ENCODE peak calls at places on chromosomes 2 and 18, in ten cellular contexts. U is activated CD8-positive, alpha-beta memory T cell treated with anti-CD3 and anti-CD28 coated beads, Interleukin-2, amount 50 U/mL, for 4 hours; J is NCI-H82; I is OCI-LY7; P is spleen; M is left ventricle myocardium inferior; A is GM12878; G is CD4-positive, CD25-positive, alpha-beta regulatory T cell; L is putamen; N is CD8-positive, alpha-beta memory T cell. Z is an unnamed sample.

GRCh38 chr2:177030391-177031000 is 182.1 kb upstream of the HNRNPA3 start:
- DNase-seq in U (no peak), J (peak; percentile 36), I (no peak), P (no peak), M (no peak), A (no peak), G (no peak), L (peak; percentile 61), N (no peak), Z (no peak)

GRCh38 chr2:26567534-26567933 is 73.6 kb downstream of the CIB4 start:
- DNase-seq in U (peak; percentile 3), J (no peak), I (no peak), P (peak; percentile 41), M (no peak), A (no peak), G (no peak), L (no peak), N (no peak), Z (no peak)

GRCh38 chr2:43255249-43255960 is 29.0 kb upstream of the ZFP36L2 start:
- DNase-seq in U (no peak), J (no peak), I (no peak), P (no peak), M (no peak), A (no peak), G (no peak), L (no peak), N (no peak), Z (peak; percentile 75)

GRCh38 chr18:1392046-1392445 is 487.4 kb downstream of the ADCYAP1 start:
- DNase-seq in U (no peak), J (no peak), I (no peak), P (no peak), M (no peak), A (no peak), G (no peak), L (no peak), N (no peak), Z (no peak)

GRCh38 chr18:43789234-43790000 is 512.1 kb upstream of the SYT4 start:
- DNase-seq in U (no peak), J (peak; percentile 18), I (no peak), P (no peak), M (no peak), A (no peak), G (no peak), L (peak; percentile 6), N (no peak), Z (peak; percentile 7)

GRCh38 chr2:68319397-68320117 is at the start of gene CNRIP1:
- DNase-seq in U (no peak), J (peak; percentile 98), I (no peak), P (peak; percentile 87), M (peak; percentile 76), A (no peak), G (no peak), L (peak; percentile 65), N (peak; percentile 2), Z (peak; percentile 69)

GRCh38 chr2:134398300-134398699 is 144.4 kb downstream of the MGAT5 start:
- DNase-seq in U (no peak), J (no peak), I (no peak), P (no peak), M (no peak), A (no peak), G (no peak), L (no peak), N (no peak), Z (peak; percentile 82)

GRCh38 chr2:96024336-96025106 is 10.2 kb downstream of the GPAT2 start:
- DNase-seq in U (no peak), J (no peak), I (no peak), P (no peak), M (no peak), A (no peak), G (no peak), L (peak; percentile 50), N (no peak), Z (no peak)

GRCh38 chr18:60549338-60549960 is 176.9 kb upstream of the MC4R start:
- DNase-seq in U (no peak), J (peak; percentile 87), I (peak; percentile 70), P (no peak), M (no peak), A (no peak), G (peak; percentile 50), L (peak; percentile 73), N (no peak), Z (peak; percentile 63)

GRCh38 chr2:158665536-158666302 is 129.4 kb upstream of the DAPL1 start:
- DNase-seq in U (no peak), J (no peak), I (no peak), P (no peak), M (no peak), A (no peak), G (no peak), L (no peak), N (no peak), Z (peak; percentile 43)

GRCh38 chr2:94725543-94725942 is 145.7 kb upstream of the TEKT4 start:
- DNase-seq in U (no peak), J (no peak), I (no peak), P (no peak), M (no peak), A (no peak), G (no peak), L (no peak), N (no peak), Z (no peak)

GRCh38 chr2:74471332-74472065 is 981 bp downstream of the MRPL53 start:
- DNase-seq in U (no peak), J (no peak), I (peak; percentile 27), P (peak; percentile 61), M (no peak), A (no peak), G (no peak), L (no peak), N (no peak), Z (no peak)

GRCh38 chr2:223887127-223887526 is 49.7 kb upstream of the AP1S3 start:
- DNase-seq in U (no peak), J (no peak), I (no peak), P (no peak), M (no peak), A (no peak), G (no peak), L (no peak), N (no peak), Z (peak; percentile 50)

GRCh38 chr2:200640906-200641305 is 55.1 kb downstream of the AOX1 start:
- DNase-seq in U (no peak), J (no peak), I (no peak), P (no peak), M (no peak), A (no peak), G (no peak), L (no peak), N (no peak), Z (no peak)

GRCh38 chr18:57807336-57808117 is 4.4 kb upstream of the ATP8B1 start:
- DNase-seq in U (no peak), J (no peak), I (no peak), P (no peak), M (no peak), A (no peak), G (no peak), L (no peak), N (no peak), Z (peak; percentile 86)

GRCh38 chr18:56168049-56168781 is 470.2 kb downstream of the TXNL1 start:
- DNase-seq in U (no peak), J (no peak), I (no peak), P (peak; percentile 78), M (no peak), A (no peak), G (no peak), L (no peak), N (no peak), Z (peak; percentile 84)

GRCh38 chr2:30971291-30972025 is 164.2 kb upstream of the CAPN13 start:
- DNase-seq in U (no peak), J (no peak), I (no peak), P (no peak), M (no peak), A (no peak), G (no peak), L (no peak), N (no peak), Z (no peak)

GRCh38 chr18:69874058-69874457 is 73.6 kb downstream of the CD226 start:
- DNase-seq in U (no peak), J (no peak), I (no peak), P (no peak), M (no peak), A (no peak), G (no peak), L (no peak), N (no peak), Z (peak; percentile 63)

Z was measured in astrocyte.